ENCODE peak calls at places on chromosomes 16 and 17, in seven cellular contexts. N is AG09309, S is cardiac fibroblast, U is PC-3, X is IMR-90, O is adrenal gland, H is keratinocyte. R is an unnamed sample.

GRCh38 chr17:731943-732787 is at the start of gene TLCD3A:
- DNase-seq in U (peak; percentile 55), H (no peak), S (peak; percentile 49), X (peak; percentile 55), O (peak; percentile 56), N (no peak), R (no peak)

GRCh38 chr17:67059372-67059771 is 15.0 kb downstream of the CACNG1 start:
- DNase-seq in H (no peak), O (no peak), N (no peak), X (no peak), S (no peak), U (no peak), R (no peak)

GRCh38 chr17:61833536-61834203 is 29.7 kb downstream of the BRIP1 start:
- DNase-seq in H (peak; percentile 58), S (peak; percentile 73), N (peak; percentile 69), O (no peak), U (peak; percentile 96), X (peak; percentile 76), R (peak; percentile 25)

GRCh38 chr17:19780846-19781245 is 32.7 kb upstream of the ALDH3A1 start:
- DNase-seq in N (no peak), H (no peak), S (no peak), X (no peak), U (no peak), O (no peak), R (peak; percentile 9)

GRCh38 chr16:55056585-55057520 is 126.2 kb downstream of the IRX5 start:
- DNase-seq in N (no peak), S (no peak), H (no peak), O (no peak), U (no peak), X (no peak), R (no peak)

GRCh38 chr17:77523562-77523961 is 382.8 kb downstream of the SEC14L1 start:
- DNase-seq in N (no peak), O (no peak), U (no peak), S (no peak), H (no peak), X (no peak), R (no peak)

GRCh38 chr16:15643453-15644305 is 725 bp upstream of the MARF1 start:
- DNase-seq in U (peak; percentile 53), H (no peak), N (peak; percentile 27), S (peak; percentile 75), X (peak; percentile 59), O (peak; percentile 28), R (no peak)

GRCh38 chr17:6471531-6472465 is 27.5 kb downstream of the PIMREG start:
- DNase-seq in X (peak; percentile 61), N (peak; percentile 25), O (peak; percentile 46), S (peak; percentile 67), H (peak; percentile 69), U (peak; percentile 63), R (no peak)

GRCh38 chr16:15587152-15587825 is 55.7 kb downstream of the MARF1 start:
- DNase-seq in U (no peak), H (no peak), S (no peak), X (no peak), O (no peak), N (no peak), R (no peak)

GRCh38 chr17:45426561-45426960 is 6.1 kb downstream of the ARHGAP27 start:
- DNase-seq in X (no peak), H (no peak), O (no peak), N (no peak), U (no peak), S (no peak), R (no peak)

GRCh38 chr17:30316736-30317135 is 17.1 kb downstream of the TMIGD1 start:
- DNase-seq in X (no peak), N (no peak), O (no peak), U (no peak), H (no peak), S (no peak), R (no peak)

GRCh38 chr16:46954562-46954961 is 18.9 kb downstream of the DNAJA2 start:
- DNase-seq in U (no peak), H (no peak), X (no peak), O (no peak), S (no peak), N (no peak), R (no peak)

GRCh38 chr17:74430706-74431567 is 951 bp upstream of the GPRC5C start:
- DNase-seq in X (peak; percentile 4), U (peak; percentile 97), N (no peak), O (peak; percentile 90), H (no peak), S (peak; percentile 40), R (no peak)

GRCh38 chr16:54928016-54928356 is 2.7 kb upstream of the IRX5 start:
- DNase-seq in H (no peak), X (no peak), N (no peak), U (no peak), O (no peak), S (peak; percentile 42), R (no peak)

GRCh38 chr16:64437706-64438329 is 684.0 kb downstream of the CDH11 start:
- DNase-seq in S (no peak), O (no peak), H (no peak), U (no peak), N (no peak), X (no peak), R (no peak)

GRCh38 chr16:84396537-84397008 is 28.2 kb downstream of the ATP2C2 start:
- DNase-seq in S (peak; percentile 3), X (peak; percentile 5), N (no peak), U (peak; percentile 61), H (no peak), O (no peak), R (no peak)

DNA sequence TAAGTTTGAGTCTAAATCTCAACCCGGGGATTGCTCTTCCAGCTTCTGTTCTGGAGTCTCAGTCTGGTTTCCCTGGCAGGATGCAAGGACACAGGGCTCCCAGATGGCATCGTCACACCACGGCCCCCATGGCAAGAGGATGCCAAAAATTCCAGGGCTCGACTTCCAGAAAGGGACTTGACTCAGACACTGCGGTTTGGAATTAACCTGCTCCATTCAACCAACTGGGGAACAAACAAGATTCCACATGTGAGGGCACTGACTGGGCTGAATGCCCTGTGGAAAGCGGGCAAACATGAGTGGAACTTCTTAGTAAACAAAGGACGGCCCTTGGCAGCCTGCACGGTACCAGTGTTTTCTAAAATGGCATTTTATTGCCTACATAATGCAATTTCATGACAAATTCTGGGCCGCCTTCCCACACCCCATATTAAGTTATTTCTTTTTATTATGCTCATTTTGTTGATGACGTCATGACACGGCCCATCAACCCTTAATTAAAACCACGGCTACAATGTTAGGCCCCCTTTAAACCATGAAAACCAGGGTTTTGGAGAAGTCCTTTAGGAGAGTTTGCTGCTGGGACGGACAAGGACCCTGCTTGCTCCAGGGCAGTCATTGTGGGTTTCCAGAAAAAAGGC is 205.4 kb downstream of the FOXL1 start:
- DNase-seq in U (peak; percentile 89), S (no peak), H (peak; percentile 23), N (no peak), O (no peak), X (no peak), R (no peak)
- H3K4me3 ChIP-seq in U (no peak overlapping the region), S (no peak overlapping the region), H (no peak overlapping the region), N (no peak overlapping the region), O (no peak overlapping the region), X (no peak overlapping the region), R (no peak overlapping the region)

GRCh38 chr16:28063611-28064061 is at the start of gene GSG1L:
- DNase-seq in N (no peak), X (no peak), O (no peak), S (no peak), U (no peak), H (no peak), R (no peak)

GRCh38 chr16:28064150-28064549 is 636 bp upstream of the GSG1L start:
- DNase-seq in X (no peak), O (no peak), S (no peak), N (no peak), U (no peak), H (no peak), R (no peak)

GRCh38 chr16:28061702-28062101 is 1.8 kb downstream of the GSG1L start:
- DNase-seq in S (no peak), U (no peak), X (no peak), H (no peak), N (no peak), O (no peak), R (no peak)

GRCh38 chr16:28063047-28063521 is 430 bp downstream of the GSG1L start:
- DNase-seq in S (peak; percentile 12), X (peak; percentile 10), N (no peak), U (no peak), O (no peak), H (no peak), R (no peak)

DNA sequence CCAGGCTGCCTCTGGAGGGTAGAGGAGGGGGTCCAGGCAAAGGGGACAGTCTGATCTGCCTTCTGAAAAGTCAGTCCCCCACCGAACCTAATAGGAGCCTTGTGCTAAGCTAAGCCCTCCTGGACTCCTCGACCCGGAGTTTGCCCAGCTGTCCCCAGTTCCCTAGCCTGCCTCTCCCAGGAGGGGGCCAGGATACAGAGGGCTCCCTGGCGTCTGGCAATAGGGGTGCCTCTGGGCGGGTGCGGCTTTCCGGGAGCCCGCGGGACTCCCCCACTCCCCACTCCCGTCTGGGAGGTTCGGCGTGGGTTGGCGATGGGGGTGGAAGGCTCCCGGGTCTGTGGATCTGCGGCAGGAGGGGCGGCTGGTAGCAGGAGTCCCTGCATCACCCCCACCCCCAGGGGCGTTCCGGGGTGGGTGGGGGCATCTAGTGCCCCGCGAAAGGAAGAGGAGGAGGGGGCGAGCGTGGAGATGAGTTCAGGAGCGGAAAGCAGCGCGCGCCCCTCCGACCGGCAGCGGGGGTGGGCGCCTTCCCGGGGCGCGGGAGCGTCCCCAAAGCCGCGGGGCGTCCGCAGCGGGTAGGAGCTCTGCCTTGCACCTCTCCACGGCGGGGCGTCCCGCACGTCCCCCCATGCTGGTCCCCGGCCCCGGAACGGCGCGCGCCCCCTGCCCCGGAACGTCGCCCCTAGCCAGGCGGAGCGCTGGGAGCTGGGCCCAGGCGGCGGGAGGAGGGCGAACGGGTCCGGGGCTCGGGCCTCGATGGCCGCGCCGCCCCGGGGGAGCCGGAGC is 1.1 kb downstream of the GSG1L start:
- DNase-seq in X (no peak), S (no peak), H (no peak), U (no peak), O (no peak), N (no peak), R (no peak)
- H3K4me3 ChIP-seq in X (no peak overlapping the region), S (no peak overlapping the region), H (no peak overlapping the region), U (no peak overlapping the region), O (no peak overlapping the region), N (no peak overlapping the region), R (no peak overlapping the region)

DNA sequence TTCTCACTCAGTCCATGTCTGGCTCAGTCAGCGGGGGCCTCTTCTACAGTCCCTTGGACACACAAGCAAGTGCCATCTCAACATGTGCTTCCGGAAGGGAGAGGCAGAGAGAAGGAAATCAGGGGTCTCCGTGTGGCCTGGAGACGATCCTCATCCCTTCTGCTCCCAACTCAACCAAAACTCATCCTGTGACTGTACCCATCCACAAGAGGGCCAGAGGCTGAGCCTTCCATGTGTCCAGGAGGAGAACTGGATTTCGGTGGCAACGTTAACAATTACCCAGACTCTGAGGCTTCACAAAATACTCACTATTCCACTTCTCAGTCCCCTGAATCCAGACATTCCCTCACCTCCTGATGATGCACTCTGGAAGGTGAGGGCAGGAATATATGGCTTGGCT is 7.8 kb upstream of the ALOX12B start:
- DNase-seq in H (no peak), X (no peak), U (no peak), N (no peak), O (no peak), S (no peak), R (no peak)
- H3K4me3 ChIP-seq in H (no peak overlapping the region), X (no peak overlapping the region), U (no peak overlapping the region), N (no peak overlapping the region), O (no peak overlapping the region), S (no peak overlapping the region), R (no peak overlapping the region)

DNA sequence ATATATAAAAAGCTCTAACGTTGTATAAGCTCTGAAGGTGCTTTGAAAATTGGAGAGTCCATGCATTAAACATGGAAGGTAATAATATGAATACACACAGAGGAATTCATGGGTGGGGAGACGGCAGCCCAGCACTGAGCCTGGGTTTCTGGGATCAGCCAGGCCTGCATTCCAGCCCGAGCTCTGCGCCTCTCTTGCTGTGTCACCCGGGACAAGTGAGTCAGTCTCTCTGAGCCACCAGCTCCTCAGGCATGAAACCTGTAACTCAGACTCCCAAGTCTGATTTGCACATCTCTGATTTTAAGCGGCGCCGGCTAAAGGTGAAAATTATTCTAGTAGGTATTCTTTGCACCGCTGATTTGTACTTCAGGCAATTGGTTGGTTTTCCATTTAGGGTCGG is 238.8 kb downstream of the MRTFB start:
- DNase-seq in O (peak; percentile 63), S (peak; percentile 83), X (peak; percentile 79), H (peak; percentile 91), N (no peak), U (peak; percentile 68), R (no peak)
- H3K4me3 ChIP-seq in O (no peak overlapping the region), S (no peak overlapping the region), X (no peak overlapping the region), H (peak overlapping the region; percentile 53), N (no peak overlapping the region), U (peak overlapping the region; percentile 39), R (no peak overlapping the region)

R was measured in skeletal muscle cell.